ENCODE peak calls at places on chromosomes 6 and 20, in seven cellular contexts. G, E, O, C, T, U and W are unnamed samples.

GRCh38 chr6:153045271-153045670 is 42.8 kb upstream of the MTRF1L start:
- DNase-seq in U (peak; percentile 53), O (no peak), C (no peak), G (no peak), E (no peak), T (no peak), W (no peak)

GRCh38 chr6:22153384-22154158 is 143.3 kb downstream of the PRL start:
- DNase-seq in O (no peak), G (peak; percentile 36), T (no peak), C (no peak), E (no peak), U (no peak), W (no peak)

GRCh38 chr6:26389349-26389799 is 6.5 kb downstream of the BTN2A2 start:
- DNase-seq in U (no peak), T (no peak), E (peak; percentile 22), C (no peak), O (no peak), G (no peak), W (no peak)

GRCh38 chr6:145009691-145010090 is 724.6 kb downstream of the UTRN start:
- DNase-seq in U (no peak), E (no peak), O (no peak), T (no peak), C (no peak), G (no peak), W (no peak)

GRCh38 chr6:37265876-37266275 is 7.9 kb upstream of the TMEM217 start:
- DNase-seq in U (no peak), T (no peak), O (no peak), C (no peak), E (no peak), G (no peak), W (no peak)

GRCh38 chr6:134816780-134817179 is 133.1 kb downstream of the ALDH8A1 start:
- DNase-seq in U (no peak), G (no peak), O (no peak), C (no peak), E (peak; percentile 21), T (no peak), W (no peak)

GRCh38 chr20:48051810-48052491 is 266.7 kb upstream of the SULF2 start:
- DNase-seq in G (no peak), O (no peak), T (peak; percentile 52), U (no peak), C (no peak), E (peak; percentile 96), W (no peak)

GRCh38 chr6:141077355-141078333 is 1055.1 kb upstream of the GJE1 start:
- DNase-seq in U (peak; percentile 44), E (peak; percentile 22), T (peak; percentile 6), O (no peak), C (no peak), G (no peak), W (no peak)

GRCh38 chr6:85041376-85041775 is 277.0 kb upstream of the TBX18 start:
- DNase-seq in O (no peak), T (no peak), C (no peak), E (peak; percentile 8), G (no peak), U (no peak), W (no peak)

GRCh38 chr6:133415262-133415661 is 174.1 kb downstream of the EYA4 start:
- DNase-seq in G (no peak), U (no peak), T (no peak), O (no peak), C (no peak), E (no peak), W (no peak)

GRCh38 chr6:138862491-138862890 is 66.6 kb downstream of the ECT2L start:
- DNase-seq in U (no peak), O (no peak), G (no peak), C (no peak), E (no peak), T (no peak), W (no peak)

GRCh38 chr6:38320817-38321216 is 318.9 kb downstream of the BTBD9 start:
- DNase-seq in T (no peak), O (no peak), U (no peak), E (no peak), G (no peak), C (no peak), W (no peak)

GRCh38 chr6:20565291-20565690 is 31.0 kb downstream of the CDKAL1 start:
- DNase-seq in U (no peak), T (no peak), G (no peak), E (no peak), O (no peak), C (no peak), W (no peak)

GRCh38 chr20:35293303-35294292 is 1.4 kb upstream of the FAM83C start:
- DNase-seq in C (no peak), U (no peak), G (no peak), O (no peak), E (no peak), T (no peak), W (no peak)

GRCh38 chr6:45495404-45496084 is 117.8 kb upstream of the SUPT3H start:
- DNase-seq in E (no peak), G (peak; percentile 87), U (no peak), T (no peak), C (no peak), O (no peak), W (no peak)

GRCh38 chr6:33259032-33259431 is 12.6 kb downstream of the VPS52 start:
- DNase-seq in E (no peak), T (no peak), G (no peak), O (no peak), U (no peak), C (no peak), W (no peak)

GRCh38 chr6:45650527-45651135 is 272.9 kb upstream of the SUPT3H start:
- DNase-seq in E (peak; percentile 82), C (no peak), T (no peak), G (no peak), U (no peak), O (no peak), W (no peak)

GRCh38 chr6:85058806-85059205 is 294.4 kb upstream of the TBX18 start:
- DNase-seq in C (no peak), E (peak; percentile 64), T (no peak), O (no peak), G (no peak), U (no peak), W (no peak)

GRCh38 chr6:18501313-18502013 is 114.3 kb downstream of the RNF144B start:
- DNase-seq in U (no peak), O (no peak), G (peak; percentile 1), C (peak; percentile 46), E (peak; percentile 71), T (no peak), W (peak; percentile 85)

GRCh38 chr6:70304611-70305010 is 1.7 kb upstream of the COL9A1 start:
- DNase-seq in U (no peak), C (no peak), T (no peak), G (no peak), O (no peak), E (no peak), W (no peak)

GRCh38 chr6:117600008-117600743 is 2.1 kb downstream of the GOPC start:
- DNase-seq in C (no peak), T (peak; percentile 15), E (peak; percentile 44), O (no peak), U (no peak), G (no peak), W (no peak)

GRCh38 chr20:62902926-62903615 is 23.2 kb downstream of the DIDO1 start:
- DNase-seq in G (no peak), O (no peak), T (no peak), C (no peak), U (no peak), E (no peak), W (no peak)

GRCh38 chr6:36980876-36981619 is 4.9 kb downstream of the MTCH1 start:
- DNase-seq in G (no peak), O (no peak), C (no peak), U (no peak), T (peak; percentile 52), E (no peak), W (no peak)

GRCh38 chr6:3281669-3282460 is 23.1 kb downstream of the PSMG4 start:
- DNase-seq in G (no peak), C (no peak), E (peak; percentile 94), O (no peak), U (no peak), T (no peak), W (no peak)

GRCh38 chr6:139984317-139984716 is 609.9 kb upstream of the CITED2 start:
- DNase-seq in U (no peak), O (no peak), T (no peak), G (no peak), E (no peak), C (no peak), W (no peak)

GRCh38 chr6:11833626-11834592 is 55.3 kb upstream of the ADTRP start:
- DNase-seq in T (no peak), G (no peak), U (no peak), E (no peak), C (no peak), O (no peak), W (peak; percentile 66)

GRCh38 chr6:29845405-29846006 is 17.9 kb downstream of the HLA-G start:
- DNase-seq in G (no peak), E (peak; percentile 73), U (no peak), O (no peak), T (no peak), C (no peak), W (no peak)

GRCh38 chr6:35128496-35128895 is 12.6 kb downstream of the TCP11 start:
- DNase-seq in C (no peak), G (no peak), U (no peak), T (no peak), O (no peak), E (no peak), W (no peak)

GRCh38 chr6:82246802-82247633 is 526 bp downstream of the IBTK start:
- DNase-seq in U (peak; percentile 80), O (no peak), C (peak; percentile 56), E (peak; percentile 38), T (peak; percentile 55), G (peak; percentile 41), W (peak; percentile 93)

GRCh38 chr20:61391812-61392520 is 139.9 kb downstream of the CDH4 start:
- DNase-seq in E (no peak), T (no peak), C (no peak), O (no peak), U (no peak), G (no peak), W (peak; percentile 52)

GRCh38 chr6:30748851-30749540 is 4.6 kb upstream of the IER3 start:
- DNase-seq in T (no peak), O (no peak), E (peak; percentile 89), G (no peak), C (no peak), U (no peak), W (no peak)